ENCODE peak calls at places on chromosomes 12 and 14, in four cellular contexts. V is left ventricle myocardium inferior, D is HCT116, W is tibial artery. A is an unnamed sample.

GRCh38 chr12:123761841-123762714 is at the start of gene DNAH10:
- DNase-seq in V (no peak), D (no peak), W (no peak), A (peak)

GRCh38 chr12:114013601-114014345 is 47.6 kb upstream of the RBM19 start:
- DNase-seq in V (no peak), D (peak), W (no peak), A (no peak)

GRCh38 chr14:96251656-96252155 is 4.3 kb upstream of the BDKRB1 start:
- DNase-seq in V (no peak), D (no peak), W (no peak), A (no peak)

GRCh38 chr12:29103539-29103974 is 45.5 kb upstream of the FAR2 start:
- DNase-seq in V (no peak), D (no peak), W (no peak), A (peak)

GRCh38 chr14:69855180-69855817 is 23.9 kb upstream of the SMOC1 start:
- DNase-seq in V (no peak), D (no peak), W (no peak), A (no peak)

GRCh38 chr14:95796846-95797245 is 79.8 kb upstream of the TUNAR start:
- DNase-seq in V (no peak), D (no peak), W (no peak), A (no peak)

GRCh38 chr14:81219210-81219820 is 1.4 kb downstream of the GTF2A1 start:
- DNase-seq in V (peak), D (peak), W (peak), A (peak)

GRCh38 chr14:54730156-54730961 is 163.4 kb downstream of the SAMD4A start:
- DNase-seq in V (no peak), D (no peak), W (no peak), A (peak)

GRCh38 chr12:130633771-130634170 is 82.3 kb downstream of the RIMBP2 start:
- DNase-seq in V (no peak), D (no peak), W (no peak), A (no peak)

GRCh38 chr14:100813291-100813690 is 12.6 kb upstream of the MEG3 start:
- DNase-seq in V (no peak), D (no peak), W (no peak), A (no peak)

GRCh38 chr12:27008070-27008469 is 6.1 kb downstream of the TM7SF3 start:
- DNase-seq in V (no peak), D (no peak), W (no peak), A (no peak)

GRCh38 chr12:19431407-19432308 is 7.6 kb upstream of the AEBP2 start:
- DNase-seq in V (no peak), D (no peak), W (no peak), A (peak)

GRCh38 chr12:107845226-107845979 is 70.9 kb downstream of the ASCL4 start:
- DNase-seq in V (no peak), D (no peak), W (no peak), A (no peak)

GRCh38 chr14:102988054-102988453 is 65.6 kb downstream of the AMN start:
- DNase-seq in V (no peak), D (no peak), W (no peak), A (no peak)

GRCh38 chr12:84619053-84619452 is 293.5 kb downstream of the SLC6A15 start:
- DNase-seq in V (no peak), D (no peak), W (no peak), A (no peak)
- TF ChIP-seq CTCF in V (peak), D (peak), W (no peak), A (no peak)

GRCh38 chr12:15629108-15629507 is 160.1 kb downstream of the EPS8 start:
- DNase-seq in V (peak), D (peak), W (peak), A (no peak)
- H3K4me3 ChIP-seq in V (peak), D (no peak), W (no peak), A (no peak)

DNA sequence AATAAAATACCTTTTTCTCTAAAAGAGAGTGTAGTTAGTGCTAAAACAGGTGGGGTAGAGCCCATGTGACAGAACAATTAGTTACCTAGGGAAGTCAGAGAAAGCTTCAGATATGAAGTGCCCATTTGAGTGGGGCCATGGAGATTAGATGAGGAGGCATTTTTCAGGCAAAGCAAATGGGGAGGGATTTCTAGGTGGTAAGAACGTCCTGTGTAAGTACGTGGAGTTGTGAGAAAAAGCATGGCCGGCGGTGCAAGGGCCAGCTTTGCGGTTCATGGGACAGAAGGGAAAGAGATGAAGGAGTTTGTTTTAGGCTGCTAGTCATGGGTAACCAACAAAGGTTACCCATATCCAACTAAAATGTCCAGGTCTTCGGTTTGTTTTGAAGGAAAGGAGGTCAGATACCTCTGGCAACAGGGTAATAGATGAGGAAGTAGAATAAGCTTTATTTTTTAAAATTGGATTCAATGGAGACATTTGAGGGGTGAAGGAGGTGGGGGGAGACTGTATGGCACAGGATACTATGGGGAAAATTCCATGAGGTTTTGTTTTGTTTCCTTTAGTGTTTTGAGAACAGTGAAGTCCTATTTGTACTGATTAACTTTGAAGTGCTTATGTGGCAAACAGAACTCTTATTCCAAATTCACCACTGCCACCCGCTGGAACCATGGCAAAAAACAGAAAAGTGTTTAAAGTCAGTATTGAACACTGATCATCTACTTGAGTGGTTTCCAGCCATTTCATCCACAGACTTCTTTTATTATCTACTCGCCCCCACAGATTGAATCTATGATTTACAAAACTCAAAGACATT is 10.0 kb upstream of the SNRPF start:
- DNase-seq in V (no peak), D (no peak), W (no peak), A (no peak)
- TF ChIP-seq CTCF in V (peak), D (peak), W (no peak), A (no peak)

GRCh38 chr12:57487055-57487596 is 742 bp upstream of the MARS1 start:
- DNase-seq in V (no peak), D (no peak), W (no peak), A (no peak)

GRCh38 chr12:57488397-57489156 is 709 bp downstream of the MARS1 start:
- DNase-seq in V (no peak), D (no peak), W (no peak), A (no peak)

GRCh38 chr12:57487597-57488396 is at the start of gene MARS1:
- DNase-seq in V (peak), D (peak), W (peak), A (peak)

GRCh38 chr12:57490126-57490525 is 2.3 kb downstream of the MARS1 start:
- DNase-seq in V (no peak), D (no peak), W (no peak), A (no peak)

DNA sequence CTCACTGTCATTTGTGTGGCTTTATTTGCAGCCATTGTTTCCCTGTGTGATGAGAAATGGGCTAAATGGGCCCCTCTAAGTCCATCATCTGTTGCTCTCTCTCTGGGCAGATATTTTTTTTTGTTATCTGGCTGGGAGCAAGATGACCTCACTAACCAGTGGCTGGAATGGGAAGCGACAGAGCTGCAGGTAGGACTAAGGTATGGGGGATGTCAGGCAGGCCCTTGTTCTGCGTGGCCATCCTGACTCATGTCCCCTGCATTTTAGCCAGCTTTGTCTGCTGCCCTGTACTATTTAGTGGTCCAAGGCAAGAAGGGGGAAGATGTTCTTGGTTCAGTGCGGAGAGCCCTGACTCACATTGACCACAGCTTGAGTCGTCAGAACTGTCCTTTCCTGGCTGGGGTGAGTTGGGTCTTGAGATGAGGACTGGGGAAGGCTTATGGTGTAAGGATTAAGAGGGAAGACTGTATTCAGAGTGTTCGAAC is 1.3 kb downstream of the MARS1 start:
- DNase-seq in V (no peak), D (no peak), W (no peak), A (no peak)
- H3K4me3 ChIP-seq in V (peak), D (peak), W (no peak), A (peak)

GRCh38 chr14:24314377-24315193 is 3.3 kb downstream of the LTB4R start:
- DNase-seq in V (no peak), D (no peak), W (no peak), A (no peak)

GRCh38 chr14:24317141-24317927 is 6.0 kb downstream of the LTB4R start:
- DNase-seq in V (no peak), D (no peak), W (no peak), A (no peak)

GRCh38 chr14:24315243-24315806 is 4.0 kb downstream of the LTB4R start:
- DNase-seq in V (no peak), D (no peak), W (no peak), A (no peak)

GRCh38 chr14:24316597-24316950 is 5.3 kb downstream of the LTB4R start:
- DNase-seq in V (no peak), D (no peak), W (no peak), A (no peak)

GRCh38 chr14:24315807-24316596 is 4.7 kb downstream of the LTB4R start:
- DNase-seq in V (peak), D (no peak), W (no peak), A (no peak)
- TF ChIP-seq CTCF in V (peak), D (no peak), W (no peak), A (no peak)

DNA sequence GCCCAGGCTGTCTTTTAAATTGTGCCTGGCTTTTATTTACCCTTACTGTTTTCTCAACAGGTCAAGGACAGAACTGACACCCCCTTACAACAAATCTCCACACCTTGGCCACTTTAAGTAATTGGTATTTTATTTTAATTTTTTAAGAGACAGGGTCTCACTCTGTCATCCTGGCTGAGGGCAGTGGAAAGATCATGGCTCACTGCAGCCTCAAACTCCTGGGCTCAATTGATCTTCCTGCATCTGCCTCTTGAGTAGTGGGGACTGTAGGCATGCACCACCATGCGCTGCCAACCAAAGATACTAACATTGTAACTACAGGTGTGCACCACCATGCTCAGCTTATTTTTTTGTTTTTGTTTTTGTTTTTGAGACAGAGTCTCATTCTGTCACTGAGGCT is 109.8 kb downstream of the PTPN11 start:
- DNase-seq in V (no peak), D (no peak), W (no peak), A (no peak)
- H3K4me3 ChIP-seq in V (no peak), D (no peak), W (no peak), A (no peak)

GRCh38 chr12:112308184-112308583 is 74.0 kb downstream of the HECTD4 start:
- DNase-seq in V (no peak), D (no peak), W (no peak), A (no peak)

GRCh38 chr12:112309797-112310196 is 72.4 kb downstream of the HECTD4 start:
- DNase-seq in V (no peak), D (no peak), W (no peak), A (no peak)

GRCh38 chr12:112307219-112308062 is 74.8 kb downstream of the HECTD4 start:
- DNase-seq in V (no peak), D (no peak), W (no peak), A (no peak)

GRCh38 chr12:112305951-112306350 is 76.3 kb downstream of the HECTD4 start:
- DNase-seq in V (no peak), D (no peak), W (no peak), A (no peak)

DNA sequence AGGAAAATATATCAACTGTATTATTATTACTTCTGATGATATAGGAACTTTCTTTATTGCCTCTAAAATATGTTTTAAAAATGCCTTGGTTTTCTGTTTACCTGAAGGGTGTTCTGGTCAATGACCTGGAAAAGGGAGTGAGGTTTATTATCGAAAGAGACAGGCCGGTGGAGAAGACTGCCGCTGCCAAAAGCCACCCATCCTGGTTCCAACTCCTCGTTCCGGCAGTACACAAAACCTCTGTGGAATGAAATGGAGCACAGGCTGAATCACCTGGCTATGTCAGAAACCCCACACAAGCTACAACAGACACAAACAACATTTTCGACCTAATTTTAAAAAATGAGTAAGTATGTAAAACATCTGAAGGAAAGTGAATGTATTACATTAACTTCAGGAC is 73.6 kb downstream of the HECTD4 start:
- DNase-seq in V (no peak), D (no peak), W (no peak), A (no peak)
- TF ChIP-seq CTCF in V (no peak), D (no peak), W (no peak), A (no peak)

DNA sequence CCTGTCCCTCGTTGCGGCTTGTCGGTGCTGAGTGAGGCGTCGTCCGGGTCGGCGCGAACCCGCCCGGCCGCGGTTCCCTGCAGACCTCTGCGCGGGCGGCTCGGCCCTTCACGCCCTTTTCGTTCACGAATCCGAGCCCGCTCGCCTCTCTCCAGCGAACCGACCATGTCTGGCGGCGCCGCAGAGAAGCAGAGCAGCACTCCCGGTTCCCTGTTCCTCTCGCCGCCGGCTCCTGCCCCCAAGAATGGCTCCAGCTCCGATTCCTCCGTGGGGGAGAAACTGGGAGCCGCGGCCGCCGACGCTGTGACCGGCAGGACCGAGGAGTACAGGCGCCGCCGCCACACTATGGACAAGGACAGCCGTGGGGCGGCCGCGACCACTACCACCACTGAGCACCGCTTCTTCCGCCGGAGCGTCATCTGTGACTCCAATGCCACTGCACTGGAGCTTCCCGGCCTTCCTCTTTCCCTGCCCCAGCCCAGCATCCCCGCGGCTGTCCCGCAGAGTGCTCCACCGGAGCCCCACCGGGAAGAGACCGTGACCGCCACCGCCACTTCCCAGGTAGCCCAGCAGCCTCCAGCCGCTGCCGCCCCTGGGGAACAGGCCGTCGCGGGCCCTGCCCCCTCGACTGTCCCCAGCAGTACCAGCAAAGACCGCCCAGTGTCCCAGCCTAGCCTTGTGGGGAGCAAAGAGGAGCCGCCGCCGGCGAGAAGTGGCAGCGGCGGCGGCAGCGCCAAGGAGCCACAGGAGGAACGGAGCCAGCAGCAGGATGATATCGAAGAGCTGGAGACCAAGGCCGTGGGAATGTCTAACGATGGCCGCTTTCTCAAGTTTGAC is 1.2 kb downstream of the WNK1 start:
- DNase-seq in V (peak), D (no peak), W (peak), A (no peak)
- H3K4me3 ChIP-seq in V (peak), D (peak), W (peak), A (peak)

A was measured in GM12864.